ENCODE peak calls at places on chromosome 11, in six cellular contexts. X, G, Y, O, D and A are unnamed samples.

GRCh38 chr11:110524227-110524626 is 94.5 kb downstream of the FDX1 start:
- DNase-seq in X (no peak), G (no peak), Y (no peak), O (no peak), D (no peak), A (no peak)

GRCh38 chr11:34427171-34427805 is 11.4 kb upstream of the CAT start:
- DNase-seq in X (peak), G (peak), Y (no peak), O (peak), D (no peak), A (peak)

GRCh38 chr11:11979487-11980117 is 28.8 kb downstream of the DKK3 start:
- DNase-seq in X (no peak), G (no peak), Y (no peak), O (no peak), D (no peak), A (no peak)

GRCh38 chr11:117859061-117859460 is 17.4 kb downstream of the FXYD6 start:
- DNase-seq in X (no peak), G (no peak), Y (no peak), O (no peak), D (no peak), A (no peak)

GRCh38 chr11:95776859-95777258 is 12.7 kb downstream of the FAM76B start:
- DNase-seq in X (no peak), G (no peak), Y (no peak), O (no peak), D (no peak), A (no peak)

GRCh38 chr11:68213135-68213515 is at the start of gene KMT5B:
- DNase-seq in X (no peak), G (peak), Y (no peak), O (no peak), D (no peak), A (no peak)

GRCh38 chr11:101269990-101270660 is 140.5 kb upstream of the PGR start:
- DNase-seq in X (no peak), G (no peak), Y (no peak), O (no peak), D (no peak), A (no peak)

GRCh38 chr11:118338637-118339061 is 3.9 kb downstream of the CD3D start:
- DNase-seq in X (no peak), G (peak), Y (no peak), O (peak), D (no peak), A (peak)

GRCh38 chr11:40219401-40219800 is 1240.1 kb downstream of the LRRC4C start:
- DNase-seq in X (no peak), G (no peak), Y (no peak), O (no peak), D (no peak), A (no peak)

GRCh38 chr11:85682330-85683305 is 3.4 kb downstream of the CCDC89 start:
- DNase-seq in X (peak), G (peak), Y (no peak), O (no peak), D (peak), A (no peak)

GRCh38 chr11:60950933-60951610 is 904 bp downstream of the SLC15A3 start:
- DNase-seq in X (no peak), G (no peak), Y (no peak), O (no peak), D (no peak), A (no peak)

GRCh38 chr11:65574963-65575567 is 788 bp upstream of the EHBP1L1 start:
- DNase-seq in X (no peak), G (peak), Y (no peak), O (no peak), D (peak), A (no peak)

GRCh38 chr11:42802211-42802918 is 509.4 kb upstream of the API5 start:
- DNase-seq in X (no peak), G (no peak), Y (no peak), O (no peak), D (no peak), A (no peak)

GRCh38 chr11:118921929-118922744 is 3.6 kb downstream of the BCL9L start:
- DNase-seq in X (no peak), G (no peak), Y (no peak), O (peak), D (peak), A (no peak)

GRCh38 chr11:70064011-70064725 is 13.9 kb upstream of the ANO1 start:
- DNase-seq in X (no peak), G (no peak), Y (no peak), O (no peak), D (no peak), A (no peak)

GRCh38 chr11:115699733-115700132 is 195.5 kb upstream of the CADM1 start:
- DNase-seq in X (no peak), G (no peak), Y (no peak), O (no peak), D (no peak), A (no peak)

GRCh38 chr11:16846305-16846704 is 107.9 kb downstream of the C11orf58 start:
- DNase-seq in X (no peak), G (no peak), Y (no peak), O (no peak), D (no peak), A (peak)

GRCh38 chr11:130874396-130874795 is 41.9 kb downstream of the SNX19 start:
- DNase-seq in X (no peak), G (no peak), Y (no peak), O (no peak), D (no peak), A (no peak)

GRCh38 chr11:128095459-128096096 is 491.8 kb downstream of the ETS1 start:
- DNase-seq in X (no peak), G (no peak), Y (no peak), O (no peak), D (peak), A (peak)

GRCh38 chr11:9797300-9797699 is 133.4 kb downstream of the SWAP70 start:
- DNase-seq in X (no peak), G (no peak), Y (no peak), O (no peak), D (no peak), A (peak)

GRCh38 chr11:12640355-12640754 is 33.9 kb upstream of the TEAD1 start:
- DNase-seq in X (no peak), G (no peak), Y (no peak), O (no peak), D (no peak), A (no peak)

GRCh38 chr11:135075740-135076139 is 663.7 kb upstream of the B3GAT1 start:
- DNase-seq in X (no peak), G (peak), Y (no peak), O (peak), D (peak), A (peak)

GRCh38 chr11:109264128-109264527 is 157.9 kb upstream of the C11orf87 start:
- DNase-seq in X (no peak), G (no peak), Y (no peak), O (no peak), D (no peak), A (no peak)

GRCh38 chr11:44112083-44112865 is 16.8 kb downstream of the EXT2 start:
- DNase-seq in X (no peak), G (no peak), Y (no peak), O (no peak), D (no peak), A (no peak)

GRCh38 chr11:69274531-69275016 is 19.4 kb upstream of the MYEOV start:
- DNase-seq in X (no peak), G (no peak), Y (no peak), O (no peak), D (no peak), A (no peak)

GRCh38 chr11:130634981-130635473 is 186.6 kb downstream of the ADAMTS15 start:
- DNase-seq in X (no peak), G (no peak), Y (no peak), O (peak), D (peak), A (no peak)

GRCh38 chr11:61007383-61007970 is 36.0 kb downstream of the CD6 start:
- DNase-seq in X (no peak), G (no peak), Y (no peak), O (no peak), D (no peak), A (no peak)

GRCh38 chr11:64152841-64153691 is 12.8 kb downstream of the MACROD1 start:
- DNase-seq in X (peak), G (peak), Y (no peak), O (peak), D (peak), A (peak)

GRCh38 chr11:97729546-97730272 is 1291.0 kb upstream of the CNTN5 start:
- DNase-seq in X (no peak), G (no peak), Y (no peak), O (no peak), D (no peak), A (no peak)

GRCh38 chr11:6319001-6319878 is 1.1 kb downstream of the CAVIN3 start:
- DNase-seq in X (no peak), G (no peak), Y (no peak), O (no peak), D (peak), A (no peak)

GRCh38 chr11:10385696-10386095 is 69.4 kb upstream of the AMPD3 start:
- DNase-seq in X (no peak), G (no peak), Y (no peak), O (no peak), D (no peak), A (no peak)

GRCh38 chr11:38766796-38767195 is 2168.8 kb upstream of the RAG2 start:
- DNase-seq in X (no peak), G (peak), Y (no peak), O (no peak), D (no peak), A (no peak)

GRCh38 chr11:60918941-60919275 is 5.0 kb downstream of the TMEM109 start:
- DNase-seq in X (no peak), G (no peak), Y (no peak), O (no peak), D (no peak), A (no peak)

GRCh38 chr11:64989416-64989815 is 7.4 kb downstream of the BATF2 start:
- DNase-seq in X (no peak), G (no peak), Y (no peak), O (no peak), D (no peak), A (no peak)

GRCh38 chr11:119120639-119121007 is 757 bp upstream of the HINFP start:
- DNase-seq in X (no peak), G (no peak), Y (no peak), O (no peak), D (no peak), A (peak)

GRCh38 chr11:62433553-62434301 is 14.9 kb downstream of the SCGB1A1 start:
- DNase-seq in X (no peak), G (no peak), Y (no peak), O (no peak), D (peak), A (no peak)

GRCh38 chr11:103862827-103863213 is 173.6 kb upstream of the DDI1 start:
- DNase-seq in X (no peak), G (no peak), Y (no peak), O (no peak), D (no peak), A (no peak)

GRCh38 chr11:120912504-120912903 is 111.4 kb upstream of the TBCEL start:
- DNase-seq in X (peak), G (peak), Y (no peak), O (peak), D (peak), A (peak)

GRCh38 chr11:122983438-122984185 is 2.0 kb upstream of the BSX start:
- DNase-seq in X (no peak), G (no peak), Y (no peak), O (no peak), D (no peak), A (no peak)

GRCh38 chr11:86916330-86916729 is 38.9 kb downstream of the FZD4 start:
- DNase-seq in X (peak), G (no peak), Y (no peak), O (no peak), D (peak), A (no peak)

DNA sequence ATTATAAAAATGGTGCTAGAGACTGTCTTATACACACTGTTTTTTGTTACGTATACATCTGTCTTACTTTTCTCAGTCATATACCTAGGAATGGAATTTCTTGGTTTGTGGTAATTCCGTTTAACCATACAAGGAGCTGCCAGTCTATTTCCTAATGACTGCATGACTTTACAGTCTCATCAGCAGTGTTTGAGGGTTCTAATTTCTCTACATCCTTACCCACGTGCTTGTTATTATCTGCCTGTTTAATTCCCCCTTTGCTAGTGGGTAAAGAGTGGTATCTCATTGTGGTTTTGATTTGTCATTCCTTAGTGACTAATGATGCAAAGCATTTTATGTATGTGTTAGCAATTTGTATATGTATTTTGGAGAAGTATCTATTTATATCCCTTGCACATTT is 1008.0 kb downstream of the FAM181B start:
- DNase-seq in X (no peak), G (no peak), Y (no peak), O (no peak), D (no peak), A (no peak)
- TF ChIP-seq CTCF in X (no peak), G (no peak), Y (no peak), O (no peak), D (no peak), A (no peak)

DNA sequence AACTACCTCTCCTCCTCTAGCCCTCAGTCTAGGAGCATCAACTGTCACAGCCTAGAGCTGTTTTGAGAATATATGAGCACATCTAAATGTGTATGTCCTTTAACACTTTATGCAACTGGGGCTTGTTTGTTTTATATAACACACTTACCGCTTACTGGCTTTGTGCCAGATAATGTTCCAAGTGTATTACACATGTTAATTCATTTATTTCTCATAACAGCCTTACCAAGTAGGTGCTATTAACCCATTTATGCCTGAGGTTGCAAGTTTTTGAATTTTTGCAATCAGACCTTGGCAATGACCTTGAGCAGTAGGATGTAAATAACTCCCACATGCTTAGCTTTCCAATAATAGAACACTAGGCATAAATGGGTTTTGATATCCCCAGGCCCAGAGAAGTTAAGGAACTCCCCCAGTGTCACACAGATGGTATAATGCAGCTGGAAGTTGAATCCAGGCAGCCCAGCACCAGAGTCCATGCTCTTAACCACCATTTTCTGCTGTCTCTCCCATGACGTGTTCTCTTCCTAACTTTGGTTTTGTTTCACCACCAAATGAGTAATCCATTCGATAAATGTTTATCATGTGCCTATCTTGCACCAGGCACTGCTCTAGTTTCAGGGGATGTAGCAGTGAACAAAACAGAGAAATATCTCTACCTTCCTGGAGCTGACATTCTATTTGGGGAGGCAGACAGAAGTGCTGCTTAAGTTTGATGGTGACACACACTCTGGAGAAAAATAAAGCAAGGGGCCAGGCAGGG is 23.1 kb downstream of the PRDM11 start:
- DNase-seq in X (no peak), G (no peak), Y (no peak), O (no peak), D (no peak), A (no peak)
- TF ChIP-seq MYC in X (no peak), G (no peak), Y (no peak), O (no peak), D (no peak), A (no peak)

GRCh38 chr11:59142530-59143507 is at the start of gene FAM111A:
- DNase-seq in X (peak), G (peak), Y (peak), O (peak), D (peak), A (peak)

GRCh38 chr11:59145534-59145933 is 2.9 kb downstream of the FAM111A start:
- DNase-seq in X (no peak), G (no peak), Y (no peak), O (no peak), D (no peak), A (peak)

GRCh38 chr11:59144096-59144495 is 1.4 kb downstream of the FAM111A start:
- DNase-seq in X (no peak), G (peak), Y (no peak), O (no peak), D (peak), A (peak)

GRCh38 chr11:59141673-59142460 is 789 bp upstream of the FAM111A start:
- DNase-seq in X (no peak), G (no peak), Y (no peak), O (no peak), D (no peak), A (no peak)

DNA sequence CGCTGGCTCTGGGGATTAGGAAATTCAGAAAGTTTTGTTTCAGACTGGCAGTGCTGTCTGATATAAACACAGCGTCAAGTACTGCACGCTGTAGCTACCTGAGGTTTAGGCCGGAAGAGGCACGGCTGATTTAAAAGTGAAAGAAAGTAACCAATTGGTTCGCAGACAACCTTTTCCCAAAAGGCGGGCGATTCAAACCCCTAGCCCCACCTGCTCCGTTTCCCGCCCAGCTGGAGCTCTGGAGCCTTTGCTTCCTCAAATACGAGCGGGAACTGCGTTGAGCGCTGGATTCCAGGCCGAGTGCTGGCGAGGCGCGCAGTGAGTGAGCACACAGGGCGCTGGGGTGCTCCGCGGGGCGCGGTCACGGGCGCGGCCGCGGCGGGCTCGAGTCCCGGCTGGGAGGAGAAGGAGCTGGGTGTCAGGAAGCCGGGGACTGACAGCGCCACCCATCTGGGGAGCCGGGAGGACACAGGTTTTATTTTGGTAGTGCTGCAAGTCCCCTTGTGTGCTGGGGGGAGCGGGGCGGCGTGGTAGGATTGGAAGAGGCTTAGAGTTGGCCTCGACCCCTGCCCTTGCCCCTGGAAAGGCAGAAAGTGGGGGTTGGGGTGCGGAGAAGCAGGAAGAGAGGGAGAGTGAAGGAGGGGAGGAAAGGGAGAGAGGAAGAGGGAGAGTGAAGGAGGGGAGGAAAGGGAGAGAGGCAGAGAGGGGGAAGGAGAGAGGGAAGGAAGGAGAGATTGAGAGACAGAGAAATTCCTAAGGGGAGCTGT is 2.1 kb downstream of the FAM111A start:
- DNase-seq in X (peak), G (peak), Y (peak), O (no peak), D (peak), A (peak)
- TF ChIP-seq CTCF in X (no peak), G (peak), Y (peak), O (no peak), D (no peak), A (no peak)

GRCh38 chr11:112166561-112166960 is 611 bp upstream of the TEX12 start:
- DNase-seq in X (no peak), G (no peak), Y (no peak), O (peak), D (no peak), A (no peak)
- TF ChIP-seq MYC in X (no peak), G (no peak), Y (no peak), O (no peak), D (no peak), A (no peak)

GRCh38 chr11:77233011-77233410 is 68.5 kb downstream of the GDPD4 start:
- DNase-seq in X (no peak), G (no peak), Y (no peak), O (no peak), D (no peak), A (no peak)

GRCh38 chr11:77231800-77232199 is 69.7 kb downstream of the GDPD4 start:
- DNase-seq in X (no peak), G (no peak), Y (no peak), O (no peak), D (no peak), A (no peak)

GRCh38 chr11:77232242-77232641 is 69.2 kb downstream of the GDPD4 start:
- DNase-seq in X (no peak), G (no peak), Y (no peak), O (no peak), D (no peak), A (no peak)

GRCh38 chr11:77236901-77237300 is 64.6 kb downstream of the GDPD4 start:
- DNase-seq in X (no peak), G (no peak), Y (no peak), O (no peak), D (no peak), A (no peak)

DNA sequence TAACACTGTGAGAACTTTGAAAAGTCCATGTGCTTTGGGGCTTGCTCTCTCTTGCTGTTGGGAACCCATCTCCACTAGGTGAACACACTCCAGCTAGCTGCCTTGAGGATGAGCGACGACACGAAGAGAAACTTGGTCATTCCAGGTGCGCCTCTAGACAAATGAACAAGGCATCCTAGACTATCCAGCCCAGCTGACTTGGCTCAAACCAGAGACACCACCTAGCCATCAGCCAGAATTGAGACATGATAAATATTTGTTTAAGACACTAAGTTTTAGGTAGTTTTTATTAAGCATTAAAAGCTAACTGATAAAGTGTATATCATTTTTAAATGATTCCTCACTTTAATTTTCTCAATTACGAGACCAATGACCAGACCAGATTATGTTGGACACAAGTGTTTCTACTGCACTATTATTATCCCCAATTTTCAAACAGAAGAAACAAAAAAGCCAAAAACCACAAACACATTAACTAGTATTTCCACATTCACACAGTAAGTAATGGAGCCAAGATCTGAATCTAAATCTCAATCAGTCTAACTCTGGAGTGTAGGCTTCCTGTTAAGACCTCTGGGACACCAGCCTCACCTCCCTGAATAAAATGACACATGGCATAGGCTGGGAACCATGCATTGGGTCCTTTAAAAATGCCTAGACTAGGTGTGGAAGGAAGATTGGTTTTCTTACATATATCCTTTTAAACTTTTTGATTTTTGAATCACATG is 70.4 kb downstream of the GDPD4 start:
- DNase-seq in X (no peak), G (no peak), Y (no peak), O (no peak), D (no peak), A (no peak)
- TF ChIP-seq CTCF in X (no peak), G (no peak), Y (no peak), O (no peak), D (no peak), A (no peak)